ENCODE peak calls at places on chromosome 14, in ten cellular contexts. R is fibroblast of lung, Z is foreskin keratinocyte, V is activated T-cell treated with anti-CD3 and anti-CD28 coated beads for 1 hour, Y is AG10803, L is neural progenitor cell, S is right lobe of liver, C is AG09319, G is EL, O is smooth muscle cell of the brain vasculature. K is an unnamed sample.

GRCh38 chr14:21095430-21096205 is 2.8 kb downstream of the ZNF219 start:
- DNase-seq in G (peak), S (no peak), O (no peak), V (no peak), Y (peak), Z (no peak), L (peak), C (no peak), R (peak), K (no peak)

GRCh38 chr14:31880935-31881334 is 196.2 kb upstream of the ARHGAP5 start:
- DNase-seq in G (peak), V (no peak), S (no peak), Z (no peak), Y (peak), R (peak), L (no peak), C (peak), O (no peak), K (no peak)

GRCh38 chr14:24064856-24065255 is 6.5 kb upstream of the CPNE6 start:
- DNase-seq in V (no peak), G (no peak), R (no peak), S (no peak), Z (no peak), L (no peak), Y (no peak), C (no peak), O (no peak), K (no peak)

GRCh38 chr14:75717729-75718128 is 56.7 kb downstream of the TTLL5 start:
- DNase-seq in R (no peak), V (no peak), G (no peak), Z (no peak), C (no peak), O (no peak), S (peak), Y (no peak), L (no peak), K (no peak)

GRCh38 chr14:59438148-59438766 is 26.9 kb downstream of the GPR135 start:
- DNase-seq in C (no peak), O (no peak), S (no peak), Z (peak), G (peak), R (peak), V (no peak), Y (peak), L (no peak), K (no peak)

GRCh38 chr14:33525626-33526025 is 425.2 kb downstream of the EGLN3 start:
- DNase-seq in O (no peak), Z (no peak), L (no peak), Y (no peak), V (no peak), C (no peak), G (peak), R (peak), S (no peak), K (no peak)

GRCh38 chr14:96060161-96060933 is 21.2 kb downstream of the C14orf132 start:
- DNase-seq in O (no peak), S (no peak), C (no peak), Z (no peak), V (no peak), R (no peak), L (no peak), Y (no peak), G (no peak), K (no peak)

GRCh38 chr14:61608245-61609142 is 86.8 kb upstream of the HIF1A start:
- DNase-seq in S (no peak), L (peak), Z (no peak), Y (peak), C (no peak), R (peak), G (no peak), O (no peak), V (no peak), K (no peak)

GRCh38 chr14:54567224-54567633 is 301 bp downstream of the SAMD4A start:
- DNase-seq in C (no peak), V (no peak), S (no peak), O (no peak), R (no peak), G (peak), L (peak), Y (no peak), Z (no peak), K (no peak)

GRCh38 chr14:39581474-39581873 is 149.2 kb upstream of the FBXO33 start:
- DNase-seq in G (no peak), L (no peak), S (no peak), Y (no peak), V (no peak), O (no peak), Z (no peak), C (no peak), R (no peak), K (no peak)

K was measured in tibial nerve.